ENCODE peak calls at places on chromosomes 11 and 22, in four cellular contexts. C is naive thymus-derived CD4-positive, alpha-beta T cell; G is sigmoid colon; N is CD4-positive, alpha-beta T cell. A is an unnamed sample.

GRCh38 chr11:118174006-118174567 is 2.4 kb downstream of the SCN2B start:
- DNase-seq in C (no peak), G (no peak), N (no peak), A (no peak)

GRCh38 chr22:21650280-21650679 is 8.2 kb downstream of the SDF2L1 start:
- DNase-seq in C (no peak), G (no peak), N (no peak), A (no peak)

GRCh38 chr11:42992594-42992993 is 319.2 kb upstream of the API5 start:
- DNase-seq in C (no peak), G (no peak), N (no peak), A (no peak)

GRCh38 chr11:3834349-3835099 is 6.2 kb downstream of the RHOG start:
- DNase-seq in C (no peak), G (no peak), N (no peak), A (no peak)

GRCh38 chr11:111449696-111450479 is 62.3 kb downstream of the BTG4 start:
- DNase-seq in C (no peak), G (no peak), N (no peak), A (no peak)

GRCh38 chr11:926341-926916 is 759 bp downstream of the AP2A2 start:
- DNase-seq in C (peak; percentile 40), G (no peak), N (no peak), A (peak; percentile 34)

GRCh38 chr11:130465259-130465658 is 16.8 kb downstream of the ADAMTS15 start:
- DNase-seq in C (no peak), G (no peak), N (no peak), A (no peak)

GRCh38 chr22:42134033-42135020 is 3.7 kb upstream of the CYP2D6 start:
- DNase-seq in C (no peak), G (no peak), N (no peak), A (no peak)

GRCh38 chr11:122853971-122854446 is 15.7 kb downstream of the CRTAM start:
- DNase-seq in C (peak; percentile 60), G (no peak), N (peak; percentile 5), A (peak; percentile 54)

GRCh38 chr22:33897621-33897910 is 22.7 kb downstream of the LARGE1 start:
- DNase-seq in C (no peak), G (no peak), N (no peak), A (no peak)

GRCh38 chr22:23833911-23834317 is 4.9 kb downstream of the DERL3 start:
- DNase-seq in C (no peak), G (peak; percentile 57), N (no peak), A (no peak)

GRCh38 chr11:14386895-14387480 is 28.0 kb upstream of the RRAS2 start:
- DNase-seq in C (no peak), G (no peak), N (no peak), A (no peak)

GRCh38 chr11:71235719-71236118 is 16.7 kb downstream of the SHANK2 start:
- DNase-seq in C (no peak), G (peak; percentile 50), N (no peak), A (no peak)

GRCh38 chr22:24683671-24684070 is 80.7 kb downstream of the GGT1 start:
- DNase-seq in C (no peak), G (no peak), N (no peak), A (no peak)

GRCh38 chr22:48393041-48393370 is 1434.7 kb downstream of the BRD1 start:
- DNase-seq in C (no peak), G (no peak), N (no peak), A (no peak)

GRCh38 chr22:50143096-50143495 is 27.4 kb upstream of the PANX2 start:
- DNase-seq in C (no peak), G (no peak), N (no peak), A (peak; percentile 1)

GRCh38 chr11:31802990-31803812 is 7.9 kb downstream of the PAX6 start:
- DNase-seq in C (no peak), G (no peak), N (no peak), A (no peak)

GRCh38 chr11:62850911-62851806 is 11.8 kb upstream of the WDR74 start:
- DNase-seq in C (no peak), G (no peak), N (no peak), A (no peak)

DNA sequence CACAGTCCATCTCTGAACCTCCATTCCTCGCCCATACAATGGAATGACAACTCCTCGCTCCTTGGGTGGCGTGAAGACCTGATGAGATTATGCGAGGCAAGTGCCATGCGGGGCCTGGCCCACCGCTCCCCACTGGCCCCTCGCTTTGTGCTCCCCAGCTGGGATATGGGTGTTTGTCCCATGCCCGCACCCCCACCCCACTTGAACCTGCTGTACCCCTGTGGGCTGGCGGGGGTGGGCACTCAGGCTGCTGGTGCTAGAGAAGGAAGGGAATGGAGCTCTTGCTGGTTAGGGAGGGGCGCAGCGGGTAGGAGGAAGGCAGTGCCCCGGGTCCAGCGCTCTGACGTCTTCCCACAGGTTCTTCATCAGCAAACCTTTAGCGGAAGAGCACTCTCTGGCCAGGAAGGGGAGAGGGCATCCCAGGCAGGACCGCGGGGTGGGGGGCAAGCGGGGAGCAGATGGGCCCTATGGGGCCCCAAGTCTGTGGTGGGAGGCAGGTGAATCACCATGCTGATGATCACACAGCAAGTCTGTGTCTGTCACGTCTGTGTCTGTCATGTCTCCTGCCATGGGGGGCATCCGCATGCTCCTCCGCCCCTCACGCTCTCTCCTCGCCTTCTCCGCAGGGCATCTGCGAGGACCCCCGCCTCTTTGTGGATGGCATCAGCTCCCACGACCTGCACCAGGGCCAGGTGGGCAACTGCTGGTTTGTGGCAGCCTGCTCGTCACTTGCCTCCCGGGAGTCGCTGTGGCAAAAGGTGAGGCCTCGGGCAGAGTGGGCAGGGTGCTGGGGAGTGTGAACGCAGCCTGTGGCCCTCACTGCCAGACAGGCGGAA is 9.4 kb upstream of the OMP start:
- DNase-seq in C (no peak), G (peak; percentile 61), N (no peak), A (no peak)
- H3K27ac ChIP-seq in C (no peak overlapping the region), G (no peak overlapping the region), N (no peak overlapping the region), A (no peak overlapping the region)

GRCh38 chr22:31290494-31291402 is 1.5 kb downstream of the PIK3IP1 start:
- DNase-seq in C (peak; percentile 95), G (peak; percentile 98), N (peak; percentile 94), A (peak; percentile 94)

GRCh38 chr22:31288496-31289235 is 3.6 kb downstream of the PIK3IP1 start:
- DNase-seq in C (no peak), G (peak; percentile 43), N (no peak), A (no peak)

GRCh38 chr22:31287818-31288495 is 4.3 kb downstream of the PIK3IP1 start:
- DNase-seq in C (no peak), G (peak; percentile 57), N (no peak), A (no peak)

GRCh38 chr22:31291403-31291715 is 929 bp downstream of the PIK3IP1 start:
- DNase-seq in C (no peak), G (no peak), N (no peak), A (no peak)

DNA sequence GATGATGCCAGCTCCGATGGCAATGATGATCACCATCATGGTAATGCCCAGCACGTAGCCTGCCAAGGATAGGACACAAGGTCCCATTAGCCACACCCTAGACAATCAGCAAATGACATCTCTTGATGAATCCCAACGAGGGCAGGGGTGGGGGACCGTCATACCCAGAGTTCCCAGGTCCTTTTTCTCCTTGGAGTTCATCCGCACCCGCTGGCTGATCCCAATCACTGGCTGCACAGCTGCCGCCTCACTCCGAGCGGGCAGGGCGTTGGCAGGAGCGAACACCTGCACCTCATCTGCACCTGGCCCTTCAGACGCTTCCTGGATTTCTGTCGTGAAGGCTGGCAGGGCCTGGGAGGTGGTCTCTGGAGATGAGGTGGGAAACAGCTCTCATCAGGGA is 3.0 kb downstream of the PIK3IP1 start:
- DNase-seq in C (no peak), G (peak; percentile 67), N (no peak), A (no peak)
- H3K27ac ChIP-seq in C (peak overlapping the region; percentile 100), G (peak overlapping the region; percentile 98), N (peak overlapping the region; percentile 100), A (peak overlapping the region; percentile 92)

GRCh38 chr11:85685131-85685819 is 720 bp downstream of the CCDC89 start:
- DNase-seq in C (no peak), G (peak; percentile 70), N (no peak), A (peak; percentile 37)

GRCh38 chr11:85682330-85683305 is 3.4 kb downstream of the CCDC89 start:
- DNase-seq in C (peak; percentile 43), G (peak; percentile 84), N (peak; percentile 32), A (peak; percentile 73)

GRCh38 chr11:85680897-85681296 is 5.1 kb downstream of the CCDC89 start:
- DNase-seq in C (no peak), G (no peak), N (no peak), A (no peak)

GRCh38 chr11:85685820-85686459 is at the start of gene CCDC89:
- DNase-seq in C (no peak), G (peak; percentile 92), N (no peak), A (peak; percentile 93)
- H3K27ac ChIP-seq in C (no peak within 1 kb of the TSS), G (peak within 1 kb of the TSS; percentile 80), N (no peak within 1 kb of the TSS), A (peak within 1 kb of the TSS; percentile 75)

DNA sequence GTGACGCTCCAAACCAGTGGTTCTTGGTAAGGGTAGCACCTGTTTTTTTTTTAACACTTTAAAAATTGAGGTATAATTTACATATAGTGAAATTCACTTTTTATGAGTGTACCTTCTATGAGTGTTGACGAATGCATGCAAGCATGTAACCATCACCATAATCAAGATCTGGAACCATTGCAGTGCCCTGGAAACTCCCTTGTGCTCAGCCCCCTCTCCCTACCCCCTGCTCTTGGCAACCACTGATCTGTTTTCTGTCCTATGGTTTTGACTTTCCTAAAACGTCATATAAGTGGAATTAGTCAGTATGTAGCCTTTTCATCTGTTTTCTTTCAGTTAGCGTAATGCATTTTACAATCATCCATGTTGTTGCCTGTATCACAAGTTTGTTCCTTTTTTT is 212.2 kb downstream of the GRIK4 start:
- DNase-seq in C (no peak), G (no peak), N (no peak), A (no peak)
- H3K27ac ChIP-seq in C (no peak overlapping the region), G (no peak overlapping the region), N (no peak overlapping the region), A (no peak overlapping the region)

DNA sequence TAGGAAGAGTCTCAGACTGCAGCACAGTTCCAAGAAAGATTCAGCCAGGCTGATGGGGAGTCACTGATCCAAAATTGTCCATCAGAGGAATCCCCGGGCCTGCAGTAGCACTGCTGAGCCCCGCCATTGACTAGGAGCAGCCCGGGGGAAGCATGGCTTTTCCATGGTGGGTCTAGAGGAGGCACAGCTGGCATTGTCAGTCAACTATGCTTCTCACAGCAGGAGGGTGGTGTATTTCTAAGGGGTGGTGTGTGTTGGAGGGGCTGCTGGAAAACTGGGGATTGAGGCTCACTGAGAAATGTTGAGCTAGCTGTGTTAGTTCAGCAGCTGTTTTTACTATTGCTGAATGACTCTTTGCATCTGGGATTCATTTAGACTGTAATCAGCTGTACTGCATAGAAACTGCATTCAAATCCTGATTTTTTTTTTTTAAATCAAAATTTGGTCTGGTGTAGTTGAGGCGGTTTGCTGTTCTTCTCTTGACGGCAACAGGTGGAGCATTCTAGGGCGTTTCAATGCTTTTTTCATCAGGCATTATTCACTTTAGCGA is 5.6 kb downstream of the DDX10 start:
- DNase-seq in C (no peak), G (no peak), N (no peak), A (no peak)
- H3K27ac ChIP-seq in C (no peak overlapping the region), G (no peak overlapping the region), N (no peak overlapping the region), A (no peak overlapping the region)

A was measured in uterus.